ENCODE peak calls at places on chromosomes 2 and 18, in ten cellular contexts. One of them, this sample, is unnamed.
A peak's percentile ranks its signal among the peaks of the same experiment; 100 is the strongest.

GRCh38 chr2:237483018-237483731 is 3.9 kb upstream of the MLPH start:
- DNase-seq in pancreas: no peak
- DNase-seq in right cardiac atrium: peak; percentile 35
- DNase-seq in sigmoid colon: no peak
- DNase-seq in lower lobe of right lung: peak; percentile 73
- DNase-seq in fibroblast of lung: peak; percentile 80
- DNase-seq in PC-9: peak; percentile 98
- DNase-seq in ovary: peak; percentile 18
- DNase-seq in A549: peak; percentile 58
- DNase-seq in Peyer's patch: no peak
- DNase-seq in this sample: no peak

GRCh38 chr18:35756506-35757117 is 175.1 kb downstream of the GALNT1 start:
- DNase-seq in pancreas: peak; percentile 55
- DNase-seq in right cardiac atrium: peak; percentile 40
- DNase-seq in sigmoid colon: no peak
- DNase-seq in lower lobe of right lung: no peak
- DNase-seq in fibroblast of lung: peak; percentile 45
- DNase-seq in PC-9: peak; percentile 44
- DNase-seq in ovary: no peak
- DNase-seq in A549: peak; percentile 16
- DNase-seq in Peyer's patch: peak; percentile 28
- DNase-seq in this sample: peak; percentile 34

GRCh38 chr2:136327162-136327852 is 209.4 kb upstream of the CXCR4 start:
- DNase-seq in pancreas: no peak
- DNase-seq in right cardiac atrium: no peak
- DNase-seq in sigmoid colon: no peak
- DNase-seq in lower lobe of right lung: no peak
- DNase-seq in fibroblast of lung: peak; percentile 45
- DNase-seq in PC-9: peak; percentile 40
- DNase-seq in ovary: no peak
- DNase-seq in A549: no peak
- DNase-seq in Peyer's patch: peak; percentile 74
- DNase-seq in this sample: peak; percentile 88

GRCh38 chr2:15579641-15580040 is 12.0 kb upstream of the DDX1 start:
- DNase-seq in pancreas: no peak
- DNase-seq in right cardiac atrium: no peak
- DNase-seq in sigmoid colon: no peak
- DNase-seq in lower lobe of right lung: no peak
- DNase-seq in fibroblast of lung: peak; percentile 83
- DNase-seq in PC-9: no peak
- DNase-seq in ovary: no peak
- DNase-seq in A549: no peak
- DNase-seq in Peyer's patch: no peak
- DNase-seq in this sample: no peak

GRCh38 chr2:73035899-73036778 is 35.4 kb downstream of the SFXN5 start:
- DNase-seq in pancreas: no peak
- DNase-seq in right cardiac atrium: no peak
- DNase-seq in sigmoid colon: no peak
- DNase-seq in lower lobe of right lung: no peak
- DNase-seq in fibroblast of lung: no peak
- DNase-seq in PC-9: no peak
- DNase-seq in ovary: no peak
- DNase-seq in A549: no peak
- DNase-seq in Peyer's patch: no peak
- DNase-seq in this sample: no peak

GRCh38 chr2:237464757-237465391 is 22.2 kb upstream of the MLPH start:
- DNase-seq in pancreas: no peak
- DNase-seq in right cardiac atrium: no peak
- DNase-seq in sigmoid colon: no peak
- DNase-seq in lower lobe of right lung: no peak
- DNase-seq in fibroblast of lung: peak; percentile 37
- DNase-seq in PC-9: no peak
- DNase-seq in ovary: no peak
- DNase-seq in A549: no peak
- DNase-seq in Peyer's patch: no peak
- DNase-seq in this sample: no peak

GRCh38 chr2:176479961-176480360 is 210.7 kb downstream of the MTX2 start:
- DNase-seq in pancreas: no peak
- DNase-seq in right cardiac atrium: no peak
- DNase-seq in sigmoid colon: no peak
- DNase-seq in lower lobe of right lung: no peak
- DNase-seq in fibroblast of lung: no peak
- DNase-seq in PC-9: no peak
- DNase-seq in ovary: no peak
- DNase-seq in A549: no peak
- DNase-seq in Peyer's patch: no peak
- DNase-seq in this sample: no peak

GRCh38 chr2:45242161-45242741 is 233.0 kb upstream of the SIX2 start:
- DNase-seq in pancreas: peak; percentile 36
- DNase-seq in right cardiac atrium: no peak
- DNase-seq in sigmoid colon: no peak
- DNase-seq in lower lobe of right lung: no peak
- DNase-seq in fibroblast of lung: peak; percentile 64
- DNase-seq in PC-9: peak; percentile 33
- DNase-seq in ovary: no peak
- DNase-seq in A549: no peak
- DNase-seq in Peyer's patch: no peak
- DNase-seq in this sample: no peak

GRCh38 chr2:69958480-69958879 is 3.0 kb downstream of the ASPRV1 start:
- DNase-seq in pancreas: no peak
- DNase-seq in right cardiac atrium: no peak
- DNase-seq in sigmoid colon: no peak
- DNase-seq in lower lobe of right lung: no peak
- DNase-seq in fibroblast of lung: no peak
- DNase-seq in PC-9: no peak
- DNase-seq in ovary: no peak
- DNase-seq in A549: no peak
- DNase-seq in Peyer's patch: no peak
- DNase-seq in this sample: no peak

GRCh38 chr18:14914771-14915170 is 166.8 kb downstream of the ANKRD30B start:
- DNase-seq in pancreas: no peak
- DNase-seq in right cardiac atrium: no peak
- DNase-seq in sigmoid colon: no peak
- DNase-seq in lower lobe of right lung: no peak
- DNase-seq in fibroblast of lung: no peak
- DNase-seq in PC-9: no peak
- DNase-seq in ovary: no peak
- DNase-seq in A549: no peak
- DNase-seq in Peyer's patch: no peak
- DNase-seq in this sample: no peak

GRCh38 chr2:199668648-199669047 is 182.3 kb downstream of the FTCDNL1 start:
- DNase-seq in pancreas: no peak
- DNase-seq in right cardiac atrium: no peak
- DNase-seq in sigmoid colon: no peak
- DNase-seq in lower lobe of right lung: no peak
- DNase-seq in fibroblast of lung: no peak
- DNase-seq in PC-9: no peak
- DNase-seq in ovary: no peak
- DNase-seq in A549: no peak
- DNase-seq in Peyer's patch: no peak
- DNase-seq in this sample: no peak

GRCh38 chr2:149858916-149859634 is 271.5 kb upstream of the MMADHC start:
- DNase-seq in pancreas: no peak
- DNase-seq in right cardiac atrium: no peak
- DNase-seq in sigmoid colon: no peak
- DNase-seq in lower lobe of right lung: no peak
- DNase-seq in fibroblast of lung: peak; percentile 57
- DNase-seq in PC-9: no peak
- DNase-seq in ovary: no peak
- DNase-seq in A549: no peak
- DNase-seq in Peyer's patch: no peak
- DNase-seq in this sample: no peak

GRCh38 chr2:169819106-169819505 is 5.6 kb downstream of the METTL5 start:
- DNase-seq in pancreas: no peak
- DNase-seq in right cardiac atrium: no peak
- DNase-seq in sigmoid colon: no peak
- DNase-seq in lower lobe of right lung: no peak
- DNase-seq in fibroblast of lung: peak; percentile 5
- DNase-seq in PC-9: peak; percentile 34
- DNase-seq in ovary: no peak
- DNase-seq in A549: no peak
- DNase-seq in Peyer's patch: no peak
- DNase-seq in this sample: no peak

GRCh38 chr2:182360012-182360662 is 66.7 kb downstream of the PDE1A start:
- DNase-seq in pancreas: peak; percentile 60
- DNase-seq in right cardiac atrium: peak; percentile 79
- DNase-seq in sigmoid colon: peak; percentile 82
- DNase-seq in lower lobe of right lung: no peak
- DNase-seq in fibroblast of lung: peak; percentile 64
- DNase-seq in PC-9: no peak
- DNase-seq in ovary: no peak
- DNase-seq in A549: no peak
- DNase-seq in Peyer's patch: peak; percentile 16
- DNase-seq in this sample: no peak

GRCh38 chr2:25559148-25559547 is 114.2 kb downstream of the DTNB start:
- DNase-seq in pancreas: no peak
- DNase-seq in right cardiac atrium: no peak
- DNase-seq in sigmoid colon: no peak
- DNase-seq in lower lobe of right lung: no peak
- DNase-seq in fibroblast of lung: no peak
- DNase-seq in PC-9: no peak
- DNase-seq in ovary: no peak
- DNase-seq in A549: no peak
- DNase-seq in Peyer's patch: no peak
- DNase-seq in this sample: no peak

DNA sequence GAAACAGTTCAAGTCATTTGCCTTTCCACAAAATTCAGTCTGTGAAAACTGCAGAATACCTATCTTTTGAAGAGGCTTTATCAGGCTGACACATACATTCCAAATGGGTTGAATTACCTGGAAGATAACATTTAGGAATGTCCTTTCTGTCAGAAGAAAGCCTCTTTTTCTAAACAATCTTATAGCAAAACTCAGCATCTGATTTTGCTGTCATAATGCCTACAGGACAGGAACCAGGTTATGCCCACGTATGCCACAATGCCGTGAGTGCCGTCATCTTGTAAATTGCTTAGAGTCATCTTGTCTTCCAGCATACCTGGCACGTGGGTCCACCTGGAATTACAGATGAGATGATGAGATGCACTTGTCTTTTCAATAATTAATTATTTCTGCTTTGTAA is 275.3 kb downstream of the ALPK2 start:
- DNase-seq in pancreas: no peak
- DNase-seq in right cardiac atrium: no peak
- DNase-seq in sigmoid colon: no peak
- DNase-seq in lower lobe of right lung: no peak
- DNase-seq in fibroblast of lung: no peak
- DNase-seq in PC-9: no peak
- DNase-seq in ovary: no peak
- DNase-seq in A549: no peak
- DNase-seq in Peyer's patch: no peak
- DNase-seq in this sample: no peak
- H3K4me1 ChIP-seq in pancreas: no peaks in the 10 kb centered on the region
- H3K4me1 ChIP-seq in right cardiac atrium: no peaks in the 10 kb centered on the region
- H3K4me1 ChIP-seq in sigmoid colon: no peaks in the 10 kb centered on the region
- H3K4me1 ChIP-seq in lower lobe of right lung: no peaks in the 10 kb centered on the region
- H3K4me1 ChIP-seq in fibroblast of lung: no peaks in the 10 kb centered on the region
- H3K4me1 ChIP-seq in PC-9: no peaks in the 10 kb centered on the region
- H3K4me1 ChIP-seq in ovary: no peaks in the 10 kb centered on the region
- H3K4me1 ChIP-seq in A549: no peaks in the 10 kb centered on the region
- H3K4me1 ChIP-seq in Peyer's patch: no peaks in the 10 kb centered on the region
- H3K4me1 ChIP-seq in this sample: no peaks in the 10 kb centered on the region

GRCh38 chr2:126307740-126308139 is 348.2 kb upstream of the GYPC start:
- DNase-seq in pancreas: no peak
- DNase-seq in right cardiac atrium: no peak
- DNase-seq in sigmoid colon: no peak
- DNase-seq in lower lobe of right lung: no peak
- DNase-seq in fibroblast of lung: no peak
- DNase-seq in PC-9: no peak
- DNase-seq in ovary: no peak
- DNase-seq in A549: no peak
- DNase-seq in Peyer's patch: no peak
- DNase-seq in this sample: no peak
- H3K4me3 ChIP-seq in pancreas: no peak overlapping the region
- H3K4me3 ChIP-seq in right cardiac atrium: no peak overlapping the region
- H3K4me3 ChIP-seq in sigmoid colon: no peak overlapping the region
- H3K4me3 ChIP-seq in lower lobe of right lung: no peak overlapping the region
- H3K4me3 ChIP-seq in fibroblast of lung: no peak overlapping the region
- H3K4me3 ChIP-seq in PC-9: no peak overlapping the region
- H3K4me3 ChIP-seq in ovary: no peak overlapping the region
- H3K4me3 ChIP-seq in A549: no peak overlapping the region
- H3K4me3 ChIP-seq in Peyer's patch: no peak overlapping the region
- H3K4me3 ChIP-seq in this sample: no peak overlapping the region

DNA sequence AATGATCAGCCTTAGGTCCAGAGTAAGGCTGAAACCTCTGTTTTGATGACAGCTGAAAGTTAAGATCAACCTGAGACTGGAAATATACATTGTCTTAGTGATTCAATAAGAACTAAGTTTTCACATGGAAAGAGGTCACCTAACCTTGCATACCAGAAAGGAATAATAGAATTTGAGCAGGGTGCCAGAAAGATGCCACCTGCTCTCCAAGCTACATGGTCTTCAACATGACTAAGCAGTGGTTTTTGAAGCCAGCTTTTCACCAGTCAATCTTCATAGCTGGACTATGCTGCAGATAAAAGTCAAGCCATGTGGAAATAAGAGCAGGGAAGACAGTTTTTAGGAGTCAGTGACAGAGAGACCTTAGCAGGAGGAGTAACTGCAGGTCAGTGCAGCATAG is 589.4 kb upstream of the SYT4 start:
- DNase-seq in pancreas: no peak
- DNase-seq in right cardiac atrium: no peak
- DNase-seq in sigmoid colon: no peak
- DNase-seq in lower lobe of right lung: no peak
- DNase-seq in fibroblast of lung: peak; percentile 68
- DNase-seq in PC-9: no peak
- DNase-seq in ovary: no peak
- DNase-seq in A549: no peak
- DNase-seq in Peyer's patch: no peak
- DNase-seq in this sample: no peak
- H3K27ac ChIP-seq in pancreas: no peak overlapping the region
- H3K27ac ChIP-seq in right cardiac atrium: no peak overlapping the region
- H3K27ac ChIP-seq in sigmoid colon: no peak overlapping the region
- H3K27ac ChIP-seq in lower lobe of right lung: no peak overlapping the region
- H3K27ac ChIP-seq in fibroblast of lung: no peak overlapping the region
- H3K27ac ChIP-seq in PC-9: no peak overlapping the region
- H3K27ac ChIP-seq in ovary: no peak overlapping the region
- H3K27ac ChIP-seq in A549: no peak overlapping the region
- H3K27ac ChIP-seq in Peyer's patch: no peak overlapping the region
- H3K27ac ChIP-seq in this sample: no peak overlapping the region

DNA sequence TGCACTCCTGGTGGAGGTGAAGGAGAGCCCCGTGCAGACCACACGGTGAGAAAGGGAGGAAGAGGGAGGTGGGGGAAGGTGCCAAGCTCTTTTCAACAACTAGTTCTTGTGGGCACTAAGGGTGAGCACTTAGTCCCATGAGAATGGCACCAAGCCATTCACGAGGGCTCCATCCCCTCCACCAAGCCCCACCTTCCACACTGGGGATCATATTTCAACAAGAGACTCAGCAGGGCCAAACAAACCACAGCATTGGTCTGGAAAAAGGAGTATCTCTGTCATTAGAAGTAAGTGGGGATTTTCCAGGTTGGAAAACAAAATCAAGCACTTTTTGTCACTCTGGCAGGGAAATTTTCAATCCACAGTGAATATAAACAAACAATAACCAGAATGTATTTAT is 38.4 kb downstream of the ZAP70 start:
- DNase-seq in pancreas: no peak
- DNase-seq in right cardiac atrium: peak; percentile 67
- DNase-seq in sigmoid colon: no peak
- DNase-seq in lower lobe of right lung: no peak
- DNase-seq in fibroblast of lung: peak; percentile 55
- DNase-seq in PC-9: no peak
- DNase-seq in ovary: no peak
- DNase-seq in A549: no peak
- DNase-seq in Peyer's patch: no peak
- DNase-seq in this sample: no peak
- H3K4me1 ChIP-seq in pancreas: no peaks in the 10 kb centered on the region
- H3K4me1 ChIP-seq in right cardiac atrium: peaks cover 3% of the 10 kb centered on the region
- H3K4me1 ChIP-seq in sigmoid colon: peaks cover 32% of the 10 kb centered on the region
- H3K4me1 ChIP-seq in lower lobe of right lung: no peaks in the 10 kb centered on the region
- H3K4me1 ChIP-seq in fibroblast of lung: no peaks in the 10 kb centered on the region
- H3K4me1 ChIP-seq in PC-9: peaks cover 25% of the 10 kb centered on the region
- H3K4me1 ChIP-seq in ovary: no peaks in the 10 kb centered on the region
- H3K4me1 ChIP-seq in A549: no peaks in the 10 kb centered on the region
- H3K4me1 ChIP-seq in Peyer's patch: peaks cover 6% of the 10 kb centered on the region
- H3K4me1 ChIP-seq in this sample: peaks cover 10% of the 10 kb centered on the region